ENCODE peak calls at places on chromosome 10, in nine cellular contexts. I is heart right ventricle, O is AG04449, J is H1, E is NB4, T is GM12865, H is cardiac muscle cell, V is psoas muscle, C is A673. K is an unnamed sample.

GRCh38 chr10:62817120-62817762 is 1.1 kb upstream of the EGR2 start:
- DNase-seq in I (peak), O (no peak), J (no peak), E (peak), T (no peak), H (peak), V (peak), C (peak), K (peak)

GRCh38 chr10:3782456-3783312 is 2.3 kb downstream of the KLF6 start:
- DNase-seq in I (peak), O (peak), J (no peak), E (peak), T (peak), H (peak), V (peak), C (peak), K (peak)

GRCh38 chr10:95295031-95295755 is 4.4 kb upstream of the PDLIM1 start:
- DNase-seq in I (no peak), O (no peak), J (no peak), E (peak), T (peak), H (peak), V (peak), C (peak), K (peak)

GRCh38 chr10:5816170-5816569 is 2.9 kb upstream of the GDI2 start:
- DNase-seq in I (no peak), O (no peak), J (no peak), E (peak), T (peak), H (no peak), V (no peak), C (no peak), K (no peak)

GRCh38 chr10:119412831-119413737 is 129.4 kb downstream of the RGS10 start:
- DNase-seq in I (no peak), O (no peak), J (no peak), E (no peak), T (no peak), H (peak), V (no peak), C (no peak), K (peak)

GRCh38 chr10:110556993-110557601 is 10.4 kb upstream of the SMC3 start:
- DNase-seq in I (peak), O (no peak), J (no peak), E (peak), T (peak), H (peak), V (no peak), C (peak), K (peak)

GRCh38 chr10:110446954-110447608 is 50.6 kb upstream of the DUSP5 start:
- DNase-seq in I (peak), O (no peak), J (no peak), E (peak), T (no peak), H (peak), V (no peak), C (peak), K (peak)

GRCh38 chr10:55628260-55628701 is 732.8 kb downstream of the ZWINT start:
- DNase-seq in I (no peak), O (no peak), J (no peak), E (no peak), T (no peak), H (no peak), V (peak), C (peak), K (peak)

GRCh38 chr10:110192552-110192951 is 14.9 kb upstream of the MXI1 start:
- DNase-seq in I (no peak), O (no peak), J (no peak), E (peak), T (peak), H (peak), V (no peak), C (no peak), K (no peak)

GRCh38 chr10:13335881-13336280 is 12.2 kb downstream of the SEPHS1 start:
- DNase-seq in I (no peak), O (no peak), J (no peak), E (no peak), T (peak), H (no peak), V (no peak), C (no peak), K (no peak)

GRCh38 chr10:608331-609265 is 80.9 kb downstream of the DIP2C start:
- DNase-seq in I (no peak), O (no peak), J (no peak), E (no peak), T (no peak), H (peak), V (no peak), C (peak), K (peak)

GRCh38 chr10:49559476-49559875 is 20.6 kb upstream of the ERCC6 start:
- DNase-seq in I (no peak), O (no peak), J (no peak), E (no peak), T (no peak), H (peak), V (no peak), C (no peak), K (no peak)

GRCh38 chr10:50788951-50789904 is 49.5 kb downstream of the ASAH2B start:
- DNase-seq in I (no peak), O (no peak), J (no peak), E (peak), T (peak), H (peak), V (no peak), C (peak), K (peak)

GRCh38 chr10:43930777-43931176 is 282.1 kb upstream of the ZNF32 start:
- DNase-seq in I (no peak), O (no peak), J (no peak), E (no peak), T (no peak), H (no peak), V (no peak), C (no peak), K (no peak)

GRCh38 chr10:78913219-78914059 is 155.3 kb upstream of the ZMIZ1 start:
- DNase-seq in I (no peak), O (no peak), J (peak), E (no peak), T (peak), H (no peak), V (no peak), C (no peak), K (no peak)

GRCh38 chr10:79401015-79401921 is 44.2 kb downstream of the ZCCHC24 start:
- DNase-seq in I (no peak), O (no peak), J (no peak), E (no peak), T (no peak), H (peak), V (peak), C (no peak), K (peak)

GRCh38 chr10:117830832-117831231 is 215.9 kb downstream of the RAB11FIP2 start:
- DNase-seq in I (no peak), O (no peak), J (no peak), E (no peak), T (peak), H (no peak), V (no peak), C (peak), K (no peak)

GRCh38 chr10:46307281-46308112 is 20.7 kb downstream of the ANTXRL start:
- DNase-seq in I (no peak), O (no peak), J (no peak), E (no peak), T (no peak), H (no peak), V (no peak), C (no peak), K (no peak)

GRCh38 chr10:50981385-50981784 is 92.9 kb upstream of the PRKG1 start:
- DNase-seq in I (no peak), O (no peak), J (no peak), E (no peak), T (no peak), H (no peak), V (no peak), C (no peak), K (no peak)

GRCh38 chr10:59805043-59805442 is 51.8 kb upstream of the MRLN start:
- DNase-seq in I (no peak), O (no peak), J (peak), E (peak), T (peak), H (peak), V (peak), C (peak), K (no peak)

DNA sequence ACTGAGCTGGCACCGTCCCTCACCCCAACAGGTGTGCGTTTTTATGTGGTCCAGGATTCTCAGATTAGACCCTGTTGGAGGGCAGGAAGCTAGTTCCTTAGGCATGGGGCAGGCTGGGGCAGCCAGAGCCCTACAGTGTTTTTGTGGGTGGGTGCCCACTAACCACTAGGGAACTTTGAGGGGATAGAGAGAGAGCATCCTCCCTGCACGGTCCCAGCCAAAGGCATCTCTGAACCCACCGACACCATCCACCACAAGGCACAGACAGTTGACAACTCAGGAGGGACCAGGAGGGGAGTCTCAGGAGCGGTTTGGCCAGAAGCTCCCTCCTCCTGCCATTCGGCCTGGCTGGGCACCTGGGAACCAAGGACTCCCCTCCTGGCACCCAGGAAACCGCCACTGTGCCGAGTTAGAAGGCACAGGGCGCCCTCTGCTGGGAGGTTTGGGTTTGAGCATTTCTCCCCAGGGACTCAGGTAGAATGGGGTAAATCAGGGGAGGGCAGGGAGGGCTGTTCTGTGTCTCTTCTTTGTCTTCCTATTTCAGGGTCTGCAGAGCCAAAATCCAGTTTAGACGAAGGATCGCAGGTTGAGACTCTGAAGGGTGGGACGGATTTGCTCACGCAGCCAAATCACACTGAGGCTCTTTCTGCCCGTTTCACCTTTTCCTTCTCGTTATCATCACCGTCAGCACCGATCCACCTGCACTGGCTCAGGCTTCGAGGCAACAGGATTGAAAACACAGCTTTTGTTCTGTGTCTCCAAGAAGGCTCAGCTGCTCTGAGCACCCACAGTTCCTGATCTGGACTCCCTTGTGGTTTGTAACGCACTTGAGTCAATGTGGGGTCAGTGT is 84.8 kb upstream of the COL13A1 start:
- DNase-seq in I (peak), O (no peak), J (peak), E (peak), T (peak), H (peak), V (peak), C (peak), K (peak)
- TF ChIP-seq CTCF in I (peak), O (peak), J (peak), E (peak), T (peak), H (peak), V (peak), C (peak), K (peak)

GRCh38 chr10:24451325-24451820 is 242.4 kb downstream of the KIAA1217 start:
- DNase-seq in I (no peak), O (no peak), J (no peak), E (no peak), T (no peak), H (no peak), V (no peak), C (no peak), K (no peak)
- H3K4me3 ChIP-seq in I (peak), O (peak), J (no peak), E (no peak), T (no peak), H (no peak), V (peak), C (peak), K (no peak)

GRCh38 chr10:14876764-14877163 is 1.9 kb upstream of the SUV39H2 start:
- DNase-seq in I (peak), O (no peak), J (no peak), E (no peak), T (no peak), H (no peak), V (no peak), C (no peak), K (no peak)

GRCh38 chr10:14879801-14880193 is 1.1 kb downstream of the SUV39H2 start:
- DNase-seq in I (no peak), O (no peak), J (no peak), E (no peak), T (peak), H (no peak), V (no peak), C (no peak), K (no peak)

GRCh38 chr10:14879055-14879800 is 562 bp downstream of the SUV39H2 start:
- DNase-seq in I (peak), O (no peak), J (no peak), E (peak), T (peak), H (peak), V (no peak), C (peak), K (no peak)

GRCh38 chr10:14880201-14880600 is 1.5 kb downstream of the SUV39H2 start:
- DNase-seq in I (no peak), O (no peak), J (no peak), E (peak), T (peak), H (no peak), V (no peak), C (no peak), K (no peak)

DNA sequence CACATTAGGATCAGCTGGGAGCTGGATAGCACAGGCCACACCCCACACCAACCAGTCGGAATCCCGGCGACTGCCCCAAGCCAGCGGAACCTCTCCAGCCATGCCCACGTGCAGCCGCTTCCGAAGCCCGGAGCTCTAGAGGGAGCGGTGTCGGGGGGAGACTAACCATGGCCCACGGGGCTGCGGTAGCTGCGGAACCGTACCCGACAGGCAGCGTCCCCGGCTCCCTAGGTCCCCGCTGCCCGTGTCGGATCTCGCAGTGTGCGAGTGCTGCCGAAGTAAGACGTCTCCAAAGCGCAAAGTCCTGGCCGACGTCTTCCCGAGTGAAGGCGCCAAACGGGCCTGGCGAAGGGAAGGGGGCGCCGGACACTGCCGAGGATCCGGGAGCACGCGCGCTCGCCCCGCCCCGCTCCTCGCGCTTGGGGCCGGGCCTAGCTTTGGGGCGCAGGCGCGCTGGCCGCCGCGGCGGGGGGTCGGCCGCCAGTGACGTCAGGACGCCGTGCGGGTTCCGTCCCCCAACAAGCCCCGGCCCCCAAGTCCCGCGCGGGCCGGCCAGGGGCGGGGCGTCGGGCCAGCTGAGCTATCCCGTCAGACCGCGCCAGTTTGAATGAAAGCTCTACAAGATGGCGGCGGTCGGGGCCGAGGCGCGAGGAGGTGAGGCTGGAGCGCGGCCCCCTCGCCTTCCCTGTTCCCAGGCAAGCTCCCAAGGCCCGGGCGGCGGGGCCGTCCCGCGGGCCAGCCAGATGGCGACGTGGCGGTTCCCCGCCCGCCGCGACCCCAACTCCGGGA is at the start of gene SUV39H2:
- DNase-seq in I (peak), O (no peak), J (peak), E (peak), T (peak), H (peak), V (peak), C (peak), K (peak)
- TF ChIP-seq CTCF in I (peak), O (no peak), J (peak), E (no peak), T (no peak), H (no peak), V (no peak), C (no peak), K (no peak)

GRCh38 chr10:73648252-73648651 is 7.0 kb upstream of the MYOZ1 start:
- DNase-seq in I (no peak), O (no peak), J (no peak), E (no peak), T (no peak), H (peak), V (no peak), C (no peak), K (no peak)
- H3K4me3 ChIP-seq in I (peak), O (peak), J (peak), E (no peak), T (peak), H (no peak), V (peak), C (peak), K (peak)

DNA sequence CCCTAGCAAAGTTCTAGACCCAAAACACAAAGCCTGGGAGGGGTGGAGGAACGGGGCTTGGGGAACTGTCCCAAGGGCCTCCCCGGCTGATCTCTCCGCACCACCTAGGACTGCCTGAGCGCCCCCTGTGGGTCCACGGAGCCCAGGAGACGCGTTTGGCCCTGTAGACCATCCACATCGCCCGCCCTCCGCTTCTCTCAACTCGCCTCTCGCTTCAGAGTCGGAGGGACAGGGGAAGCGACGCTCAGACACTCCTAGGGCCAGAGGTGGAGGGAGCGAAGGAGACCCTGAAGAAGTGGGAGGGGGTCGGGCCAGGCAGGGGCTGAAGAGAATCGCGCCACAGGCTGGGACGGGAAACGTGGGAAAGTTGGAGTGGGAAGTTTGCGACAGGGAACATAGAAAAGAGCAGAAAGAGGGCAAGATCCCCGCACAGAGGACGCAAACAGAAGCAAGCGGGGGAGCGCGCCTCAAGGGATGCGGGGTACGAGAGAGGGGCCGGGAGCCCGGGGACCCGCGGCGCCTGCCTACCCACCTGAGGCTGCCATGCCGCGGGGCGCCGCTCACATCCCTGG is 378 bp downstream of the PIK3AP1 start:
- DNase-seq in I (peak), O (no peak), J (peak), E (peak), T (peak), H (peak), V (peak), C (peak), K (no peak)
- TF ChIP-seq CTCF in I (peak), O (peak), J (peak), E (peak), T (peak), H (peak), V (no peak), C (peak), K (peak)

GRCh38 chr10:86402283-86402931 is 35.8 kb upstream of the GRID1 start:
- DNase-seq in I (no peak), O (no peak), J (no peak), E (no peak), T (no peak), H (peak), V (no peak), C (no peak), K (peak)
- H3K4me3 ChIP-seq in I (peak), O (peak), J (peak), E (no peak), T (peak), H (no peak), V (no peak), C (no peak), K (peak)

GRCh38 chr10:32953277-32953927 is 4.6 kb downstream of the ITGB1 start:
- DNase-seq in I (no peak), O (no peak), J (no peak), E (no peak), T (no peak), H (peak), V (no peak), C (no peak), K (no peak)

GRCh38 chr10:32955299-32955772 is 2.7 kb downstream of the ITGB1 start:
- DNase-seq in I (no peak), O (no peak), J (no peak), E (no peak), T (no peak), H (no peak), V (no peak), C (no peak), K (no peak)

GRCh38 chr10:32952541-32953276 is 5.3 kb downstream of the ITGB1 start:
- DNase-seq in I (no peak), O (no peak), J (no peak), E (no peak), T (no peak), H (no peak), V (no peak), C (no peak), K (no peak)

GRCh38 chr10:32954545-32955298 is 3.3 kb downstream of the ITGB1 start:
- DNase-seq in I (no peak), O (no peak), J (no peak), E (no peak), T (peak), H (no peak), V (no peak), C (no peak), K (no peak)

DNA sequence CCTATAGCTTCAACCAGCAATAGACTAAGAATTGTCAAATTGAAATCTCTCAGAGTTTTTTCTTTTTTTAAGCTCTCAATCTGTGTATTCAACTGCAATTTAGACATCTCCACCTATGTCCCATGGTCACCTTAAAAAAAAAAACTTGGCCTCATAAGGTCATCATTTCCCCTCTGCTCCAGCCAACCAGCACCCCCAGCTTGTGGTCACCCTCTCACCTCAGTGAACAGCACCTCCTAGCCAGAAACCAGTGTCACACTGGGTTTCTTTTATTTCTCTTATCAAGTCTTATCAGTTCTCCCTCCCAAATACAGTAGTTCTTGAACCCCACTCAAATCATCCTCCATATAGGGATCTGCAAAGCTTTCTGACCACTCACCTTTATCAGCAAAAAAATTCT is 4.0 kb downstream of the ITGB1 start:
- DNase-seq in I (no peak), O (no peak), J (no peak), E (no peak), T (peak), H (no peak), V (no peak), C (no peak), K (no peak)
- TF ChIP-seq CTCF in I (no peak), O (no peak), J (no peak), E (no peak), T (no peak), H (no peak), V (no peak), C (no peak), K (no peak)

DNA sequence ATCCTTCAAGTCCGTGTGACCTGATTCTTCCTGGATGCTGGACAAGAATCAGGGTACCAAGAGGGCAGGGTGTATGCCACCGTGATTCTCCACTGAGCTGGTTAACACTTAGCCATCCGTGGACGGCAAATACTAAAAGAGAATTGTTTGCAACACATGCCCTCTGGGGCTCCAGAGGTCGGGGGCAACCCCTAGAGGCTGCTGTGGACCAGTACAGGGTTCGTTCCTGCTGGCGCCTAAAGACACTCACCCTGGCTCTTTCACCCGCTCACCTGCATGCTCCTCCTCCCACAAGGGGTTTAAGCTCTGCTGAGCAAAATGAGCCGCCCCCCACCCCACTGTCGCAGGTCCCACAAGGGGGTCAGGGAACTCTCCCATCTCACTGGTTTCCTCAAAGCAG is 148.7 kb upstream of the ITGB1 start:
- DNase-seq in I (no peak), O (no peak), J (no peak), E (no peak), T (no peak), H (no peak), V (no peak), C (no peak), K (no peak)
- H3K4me3 ChIP-seq in I (no peak), O (no peak), J (no peak), E (no peak), T (no peak), H (no peak), V (no peak), C (no peak), K (no peak)